ENCODE peak calls at places on chromosomes 16 and 17, in four cellular contexts. G, Z, L and R are unnamed samples.

GRCh38 chr17:66584927-66585326 is 250.0 kb upstream of the CACNG5 start:
- DNase-seq in L (no peak), Z (no peak), G (no peak), R (no peak)

GRCh38 chr16:72832640-72833039 is 215.3 kb downstream of the ZFHX3 start:
- DNase-seq in Z (peak; percentile 94), L (peak; percentile 61), G (peak; percentile 25), R (peak; percentile 28)

GRCh38 chr17:60193482-60193881 is 43.7 kb downstream of the CA4 start:
- DNase-seq in L (no peak), Z (no peak), G (no peak), R (no peak)

GRCh38 chr16:75086281-75086680 is 30.3 kb downstream of the LDHD start:
- DNase-seq in G (no peak), Z (no peak), L (no peak), R (no peak)

GRCh38 chr16:12178251-12178990 is 201.9 kb downstream of the SNX29 start:
- DNase-seq in G (no peak), L (no peak), Z (no peak), R (no peak)

GRCh38 chr16:3949946-3950342 is 69.4 kb upstream of the CREBBP start:
- DNase-seq in L (no peak), Z (no peak), G (no peak), R (no peak)

GRCh38 chr17:75778861-75779249 is 5.8 kb upstream of the UNK start:
- DNase-seq in Z (peak; percentile 50), L (peak; percentile 64), G (peak; percentile 54), R (no peak)

GRCh38 chr17:4369557-4370230 is 3.2 kb upstream of the UBE2G1 start:
- DNase-seq in G (no peak), L (no peak), Z (no peak), R (no peak)